ENCODE peak calls at places on chromosomes 16 and 17, in seven cellular contexts. X, C, V, Q, S, T and Y are unnamed samples.

GRCh38 chr17:31880311-31880710 is 21.2 kb downstream of the UTP6 start:
- DNase-seq in X (no peak), C (no peak), V (peak; percentile 97), Q (no peak), S (no peak), T (no peak), Y (no peak)

GRCh38 chr17:78838574-78839005 is 2.0 kb downstream of the USP36 start:
- DNase-seq in X (no peak), C (peak; percentile 93), V (peak; percentile 78), Q (no peak), S (peak; percentile 58), T (no peak), Y (no peak)

GRCh38 chr17:10844667-10845387 is 6.9 kb upstream of the PIRT start:
- DNase-seq in X (peak; percentile 74), C (peak; percentile 61), V (no peak), Q (peak; percentile 65), S (peak; percentile 88), T (peak; percentile 24), Y (peak; percentile 69)

GRCh38 chr17:6667516-6667915 is 16.0 kb downstream of the C17orf100 start:
- DNase-seq in X (no peak), C (no peak), V (no peak), Q (no peak), S (no peak), T (no peak), Y (no peak)

GRCh38 chr17:80523054-80523744 is 21.4 kb upstream of the RPTOR start:
- DNase-seq in X (no peak), C (no peak), V (no peak), Q (no peak), S (no peak), T (no peak), Y (no peak)

GRCh38 chr17:50638572-50638850 is 3.8 kb downstream of the ABCC3 start:
- DNase-seq in X (no peak), C (peak; percentile 94), V (no peak), Q (no peak), S (no peak), T (no peak), Y (no peak)

GRCh38 chr17:82215095-82215971 is 2.7 kb upstream of the CCDC57 start:
- DNase-seq in X (no peak), C (no peak), V (no peak), Q (no peak), S (no peak), T (no peak), Y (no peak)

GRCh38 chr17:69870091-69870530 is 204.9 kb upstream of the KCNJ16 start:
- DNase-seq in X (no peak), C (peak; percentile 95), V (no peak), Q (no peak), S (no peak), T (peak; percentile 41), Y (no peak)

GRCh38 chr16:15777533-15778203 is 79.2 kb downstream of the MYH11 start:
- DNase-seq in X (peak; percentile 50), C (peak; percentile 66), V (peak; percentile 27), Q (peak; percentile 10), S (peak; percentile 25), T (peak; percentile 43), Y (peak; percentile 47)

GRCh38 chr17:49334744-49335512 is 27.1 kb downstream of the ZNF652 start:
- DNase-seq in X (no peak), C (no peak), V (no peak), Q (no peak), S (no peak), T (no peak), Y (no peak)

GRCh38 chr17:17626151-17626805 is 34.8 kb upstream of the PEMT start:
- DNase-seq in X (no peak), C (no peak), V (no peak), Q (no peak), S (no peak), T (no peak), Y (no peak)

GRCh38 chr17:57354669-57355068 is 98.3 kb downstream of the MSI2 start:
- DNase-seq in X (no peak), C (no peak), V (no peak), Q (no peak), S (no peak), T (no peak), Y (no peak)

GRCh38 chr17:33284022-33284421 is 9.1 kb downstream of the ASIC2 start:
- DNase-seq in X (no peak), C (peak; percentile 81), V (peak; percentile 96), Q (no peak), S (peak; percentile 59), T (peak; percentile 33), Y (no peak)

GRCh38 chr17:16484445-16485169 is 7.4 kb downstream of the LRRC75A start:
- DNase-seq in X (no peak), C (no peak), V (no peak), Q (no peak), S (no peak), T (no peak), Y (no peak)

GRCh38 chr16:88130681-88131080 is 179.4 kb downstream of the BANP start:
- DNase-seq in X (no peak), C (no peak), V (no peak), Q (no peak), S (no peak), T (no peak), Y (no peak)

DNA sequence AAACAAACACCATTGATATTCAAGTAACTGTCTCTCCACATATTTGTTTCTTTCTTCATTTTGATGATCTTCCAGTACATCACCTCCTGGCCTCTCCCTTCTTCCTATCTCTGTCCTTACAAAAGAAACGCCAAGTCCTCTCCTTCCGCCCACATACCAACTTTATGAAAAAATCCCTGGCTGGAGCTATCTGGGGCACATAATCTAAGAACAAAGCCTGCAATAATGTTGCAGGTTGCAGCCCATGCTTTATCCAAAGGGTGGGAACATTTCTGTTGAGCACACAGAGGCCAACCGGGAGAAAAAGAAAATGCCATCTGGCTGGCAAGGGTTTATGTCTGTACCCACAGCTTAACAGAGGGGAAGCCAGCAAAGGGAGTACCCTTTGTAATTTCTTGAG is 409.6 kb downstream of the SOX9 start:
- DNase-seq in X (no peak), C (no peak), V (no peak), Q (no peak), S (no peak), T (no peak), Y (no peak)
- TF ChIP-seq CTCF in X (no peak), C (no peak), V (no peak), Q (no peak), S (no peak), T (no peak), Y (no peak)

DNA sequence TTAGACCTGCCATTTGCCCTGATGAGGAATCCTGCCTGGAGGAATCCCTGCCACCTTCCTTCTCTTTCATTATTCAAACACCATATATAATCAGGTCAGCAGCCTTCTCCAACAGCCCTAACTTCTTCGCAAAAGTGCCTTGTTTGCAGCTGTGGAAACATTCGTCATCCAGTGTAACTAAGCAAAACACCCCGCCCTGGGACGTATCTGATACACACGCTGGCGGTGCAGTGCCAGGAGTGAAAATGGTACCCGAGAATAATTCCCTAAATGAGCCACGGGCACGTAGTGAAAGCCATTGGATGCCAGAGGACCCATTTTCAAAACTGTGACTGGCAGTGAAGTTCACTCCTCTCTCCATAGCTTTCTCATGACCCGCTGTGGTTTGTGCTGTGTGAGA is 73.7 kb downstream of the IRX3 start:
- DNase-seq in X (no peak), C (no peak), V (no peak), Q (no peak), S (no peak), T (no peak), Y (no peak)
- TF ChIP-seq CTCF in X (no peak), C (no peak), V (no peak), Q (no peak), S (no peak), T (no peak), Y (no peak)

DNA sequence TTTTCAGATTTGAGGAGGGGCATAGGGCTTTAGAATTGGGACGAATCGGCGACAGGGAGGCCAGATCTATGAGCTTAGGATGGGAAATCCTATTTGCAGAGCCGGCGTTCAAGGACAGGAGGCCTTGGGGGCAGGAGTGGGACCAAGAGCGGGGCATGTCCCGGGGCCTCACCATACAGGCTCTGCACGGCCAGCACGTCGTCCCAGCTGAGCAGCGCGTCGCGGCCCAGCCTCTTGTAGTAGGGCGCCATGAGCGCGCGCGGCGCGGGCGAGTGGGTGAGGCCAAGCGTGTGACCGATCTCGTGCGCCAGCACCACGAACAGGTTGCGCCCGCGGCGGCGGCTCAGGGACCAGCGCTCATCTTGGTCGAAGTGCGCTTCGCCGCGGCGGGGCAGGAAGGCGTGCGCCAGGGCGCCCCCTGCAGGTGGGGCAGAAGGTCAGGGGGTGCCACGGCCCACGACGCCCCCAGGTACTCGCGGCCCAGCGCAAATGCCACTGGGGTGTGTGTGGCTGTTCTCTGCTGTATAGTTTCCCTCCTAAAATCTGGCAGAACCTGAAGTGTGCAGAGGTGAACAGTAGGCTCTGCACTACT is 9.3 kb downstream of the C17orf50 start:
- DNase-seq in X (no peak), C (no peak), V (no peak), Q (no peak), S (no peak), T (no peak), Y (no peak)
- TF ChIP-seq CTCF in X (peak; percentile 49), C (peak; percentile 45), V (peak; percentile 28), Q (no peak), S (no peak), T (peak; percentile 12), Y (peak; percentile 47)

DNA sequence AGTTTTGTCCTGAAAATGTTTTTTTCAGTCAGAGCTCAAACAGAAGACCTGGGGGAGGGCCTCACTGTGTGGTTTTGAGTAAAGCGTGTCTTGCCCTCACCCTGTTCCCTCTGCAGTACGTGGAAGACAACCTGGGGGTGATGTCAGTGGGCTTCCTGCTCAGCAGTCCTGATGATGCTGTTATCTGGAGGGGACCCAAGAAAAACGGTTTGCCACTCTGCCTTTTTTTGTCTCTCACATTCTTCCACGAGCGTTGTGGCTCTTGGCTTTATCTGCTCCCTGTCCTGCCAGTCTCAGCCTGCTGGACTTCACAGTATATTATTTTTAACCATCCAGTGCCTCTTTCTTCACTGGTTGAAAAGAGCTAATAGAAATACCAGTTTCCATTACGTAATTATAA is 12.9 kb downstream of the NUBP1 start:
- DNase-seq in X (no peak), C (no peak), V (no peak), Q (no peak), S (no peak), T (no peak), Y (no peak)
- TF ChIP-seq CTCF in X (no peak), C (no peak), V (no peak), Q (no peak), S (no peak), T (no peak), Y (no peak)